ENCODE peak calls at places on chromosomes 12 and 14, in seven cellular contexts. B, S, M, C, O, G and H are unnamed samples. For H3K9me2, the result is how much of the 10 kb centered on the place peaks cover.

GRCh38 chr12:21296751-21297406 is 37.8 kb downstream of the SLCO1A2 start:
- DNase-seq in B (peak), S (no peak), M (peak), C (peak), O (no peak), G (peak), H (peak)

GRCh38 chr12:77377116-77377515 is 311.7 kb upstream of the E2F7 start:
- DNase-seq in B (no peak), S (no peak), M (peak), C (no peak), O (no peak), G (no peak), H (no peak)

GRCh38 chr12:126093911-126094310 is 1028.7 kb downstream of the AACS start:
- DNase-seq in B (peak), S (peak), M (peak), C (peak), O (no peak), G (peak), H (no peak)

GRCh38 chr12:82931349-82932116 is 244.8 kb downstream of the TMTC2 start:
- DNase-seq in B (peak), S (no peak), M (no peak), C (peak), O (no peak), G (no peak), H (no peak)

GRCh38 chr12:8953773-8954402 is 4.4 kb upstream of the M6PR start:
- DNase-seq in B (no peak), S (no peak), M (no peak), C (no peak), O (no peak), G (no peak), H (no peak)

GRCh38 chr14:104581521-104581920 is 2.0 kb downstream of the C14orf180 start:
- DNase-seq in B (no peak), S (no peak), M (no peak), C (no peak), O (no peak), G (no peak), H (no peak)

GRCh38 chr12:107912421-107913004 is 138.0 kb downstream of the ASCL4 start:
- DNase-seq in B (peak), S (peak), M (peak), C (peak), O (peak), G (peak), H (peak)

GRCh38 chr12:76422154-76422877 is 74.1 kb upstream of the BBS10 start:
- DNase-seq in B (no peak), S (no peak), M (peak), C (no peak), O (no peak), G (no peak), H (no peak)

GRCh38 chr14:89915114-89915878 is 39.2 kb downstream of the EFCAB11 start:
- DNase-seq in B (peak), S (peak), M (peak), C (peak), O (peak), G (peak), H (peak)

GRCh38 chr14:21846227-21846885 is 172.7 kb upstream of the OR4E1 start:
- DNase-seq in B (peak), S (peak), M (peak), C (peak), O (no peak), G (peak), H (peak)

GRCh38 chr14:73739899-73740685 is 25.9 kb upstream of the PNMA1 start:
- DNase-seq in B (peak), S (no peak), M (no peak), C (no peak), O (no peak), G (no peak), H (no peak)

GRCh38 chr12:24728366-24728765 is 220.5 kb downstream of the BCAT1 start:
- DNase-seq in B (peak), S (no peak), M (peak), C (peak), O (no peak), G (peak), H (peak)

GRCh38 chr14:21039585-21040369 is 2.4 kb upstream of the RNASE7 start:
- DNase-seq in B (peak), S (peak), M (peak), C (peak), O (peak), G (peak), H (peak)

GRCh38 chr12:6961695-6962284 is 8.7 kb downstream of the PHB2 start:
- DNase-seq in B (peak), S (peak), M (peak), C (peak), O (peak), G (peak), H (peak)

GRCh38 chr14:58866386-58866785 is 228.6 kb downstream of the DACT1 start:
- DNase-seq in B (no peak), S (no peak), M (peak), C (no peak), O (no peak), G (no peak), H (no peak)
- H3K9me2 ChIP-seq in B (under half), S (under half), M (under half), C (under half), O (under half), G (under half), H (under half)

GRCh38 chr12:132130690-132131089 is 13.4 kb downstream of the DDX51 start:
- DNase-seq in B (no peak), S (no peak), M (no peak), C (no peak), O (no peak), G (no peak), H (no peak)
- H3K9me2 ChIP-seq in B (under half), S (under half), M (under half), C (under half), O (under half), G (under half), H (under half)

DNA sequence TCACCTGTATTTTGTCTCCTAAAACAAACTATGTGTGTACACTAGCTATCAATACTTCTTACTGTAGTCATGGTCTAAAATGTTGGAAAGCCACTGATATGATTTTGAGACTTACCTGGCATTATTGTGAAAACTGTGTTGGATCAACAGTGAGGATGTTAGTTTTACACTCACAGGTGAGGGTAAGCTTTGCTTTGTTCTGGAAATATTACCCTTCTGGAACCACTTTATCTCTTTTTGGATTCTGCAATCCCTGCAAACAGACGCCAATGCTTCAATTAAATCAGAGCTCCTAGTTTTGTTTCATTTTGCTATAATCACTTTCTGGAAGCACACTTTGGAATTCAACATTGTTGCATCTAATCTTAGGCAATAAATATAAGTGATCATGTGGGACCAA is 223.3 kb downstream of the RPS29 start:
- DNase-seq in B (no peak), S (no peak), M (no peak), C (no peak), O (no peak), G (no peak), H (no peak)
- H3K9me2 ChIP-seq in B (under half), S (under half), M (under half), C (under half), O (under half), G (under half), H (under half)

DNA sequence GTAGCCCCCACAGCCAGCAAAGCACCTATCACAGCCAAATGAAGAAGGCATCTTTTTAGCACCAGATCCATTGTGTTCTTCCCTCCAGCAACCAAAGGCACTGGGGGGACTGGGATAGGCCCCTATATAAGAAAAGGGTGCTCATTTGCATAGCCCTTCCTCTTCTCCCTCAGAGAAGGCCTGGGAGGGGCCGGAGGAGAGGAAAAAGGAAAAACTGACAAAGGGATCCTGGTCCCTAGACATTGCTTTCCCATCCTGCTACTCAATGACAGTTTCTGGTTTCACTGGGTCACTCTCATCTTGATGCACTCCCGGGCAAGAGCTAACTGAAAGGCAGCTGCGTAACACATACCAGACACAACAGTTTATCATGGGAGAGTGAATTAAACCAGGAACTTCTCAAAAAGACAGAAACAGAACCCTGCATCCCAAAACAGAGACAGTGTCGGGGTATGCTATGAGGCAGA is at the start of gene PMEL:
- DNase-seq in B (peak), S (no peak), M (peak), C (peak), O (no peak), G (no peak), H (peak)
- H3K9me2 ChIP-seq in B (under half), S (under half), M (under half), C (under half), O (under half), G (under half), H (under half)

GRCh38 chr12:96454396-96454795 is 35.0 kb upstream of the CFAP54 start:
- DNase-seq in B (no peak), S (no peak), M (peak), C (no peak), O (no peak), G (no peak), H (no peak)
- H3K9me2 ChIP-seq in B (under half), S (under half), M (under half), C (under half), O (under half), G (under half), H (under half)

DNA sequence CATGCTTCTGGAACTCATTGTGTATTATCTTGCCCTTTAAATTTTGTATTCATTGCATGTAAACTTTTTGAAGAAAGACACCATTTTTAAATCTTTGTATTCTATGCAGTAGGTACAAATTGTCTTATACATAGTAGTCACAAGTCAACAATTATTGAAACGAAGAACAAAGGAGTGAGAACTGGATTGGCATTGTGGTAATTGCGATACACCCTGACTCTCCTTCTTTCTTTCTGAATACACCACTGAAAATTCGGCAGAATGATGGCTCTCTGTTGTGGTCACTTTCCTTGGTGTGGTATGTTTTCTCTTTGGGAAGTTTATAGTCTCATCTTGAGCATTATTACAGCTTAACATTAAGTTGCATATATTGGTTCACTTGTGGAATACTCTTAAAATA is 34.1 kb downstream of the SLC16A7 start:
- DNase-seq in B (no peak), S (no peak), M (no peak), C (no peak), O (no peak), G (no peak), H (no peak)
- H3K9me2 ChIP-seq in B (under half), S (under half), M (under half), C (under half), O (under half), G (under half), H (under half)

GRCh38 chr12:1553987-1554982 is 40.1 kb downstream of the FBXL14 start:
- DNase-seq in B (no peak), S (no peak), M (no peak), C (no peak), O (no peak), G (peak), H (peak)

GRCh38 chr12:1552171-1552570 is 42.2 kb downstream of the FBXL14 start:
- DNase-seq in B (no peak), S (no peak), M (peak), C (no peak), O (no peak), G (no peak), H (no peak)

GRCh38 chr12:1551496-1551895 is 42.9 kb downstream of the FBXL14 start:
- DNase-seq in B (no peak), S (no peak), M (no peak), C (no peak), O (no peak), G (no peak), H (no peak)

GRCh38 chr12:1552978-1553471 is 41.4 kb downstream of the FBXL14 start:
- DNase-seq in B (no peak), S (no peak), M (peak), C (no peak), O (no peak), G (peak), H (no peak)

GRCh38 chr12:1553546-1553945 is 40.8 kb downstream of the FBXL14 start:
- DNase-seq in B (no peak), S (no peak), M (no peak), C (no peak), O (no peak), G (peak), H (peak)
- H3K9me2 ChIP-seq in B (under half), S (under half), M (under half), C (under half), O (under half), G (under half), H (under half)